ENCODE peak calls at places on chromosomes 11 and 22, in ten cellular contexts. One of them, this sample, is unnamed.

GRCh38 chr11:76266701-76267100 is 60.4 kb upstream of the WNT11 start:
- DNase-seq in psoas muscle: no peak
- DNase-seq in body of pancreas: no peak
- DNase-seq in right atrium auricular region: no peak
- DNase-seq in mucosa of descending colon: no peak
- DNase-seq in naive thymus-derived CD4-positive, alpha-beta T cell: no peak
- DNase-seq in iPS DF 6.9: no peak
- DNase-seq in BE2C: no peak
- DNase-seq in spleen: no peak
- DNase-seq in PC-9: no peak
- DNase-seq in this sample: no peak

GRCh38 chr11:58805065-58805464 is 39.4 kb downstream of the GLYATL2 start:
- DNase-seq in psoas muscle: no peak
- DNase-seq in body of pancreas: no peak
- DNase-seq in right atrium auricular region: no peak
- DNase-seq in mucosa of descending colon: no peak
- DNase-seq in naive thymus-derived CD4-positive, alpha-beta T cell: no peak
- DNase-seq in iPS DF 6.9: no peak
- DNase-seq in BE2C: no peak
- DNase-seq in spleen: no peak
- DNase-seq in PC-9: no peak
- DNase-seq in this sample: no peak

GRCh38 chr11:35165416-35166368 is 26.7 kb downstream of the CD44 start:
- DNase-seq in psoas muscle: no peak
- DNase-seq in body of pancreas: no peak
- DNase-seq in right atrium auricular region: no peak
- DNase-seq in mucosa of descending colon: peak; percentile 71
- DNase-seq in naive thymus-derived CD4-positive, alpha-beta T cell: peak; percentile 99
- DNase-seq in iPS DF 6.9: no peak
- DNase-seq in BE2C: no peak
- DNase-seq in spleen: peak; percentile 84
- DNase-seq in PC-9: peak; percentile 85
- DNase-seq in this sample: no peak

GRCh38 chr11:27528711-27529110 is 22.1 kb upstream of the LIN7C start:
- DNase-seq in psoas muscle: no peak
- DNase-seq in body of pancreas: no peak
- DNase-seq in right atrium auricular region: no peak
- DNase-seq in mucosa of descending colon: no peak
- DNase-seq in naive thymus-derived CD4-positive, alpha-beta T cell: no peak
- DNase-seq in iPS DF 6.9: no peak
- DNase-seq in BE2C: no peak
- DNase-seq in spleen: no peak
- DNase-seq in PC-9: no peak
- DNase-seq in this sample: no peak

GRCh38 chr11:69892986-69893555 is 73.9 kb upstream of the FGF3 start:
- DNase-seq in psoas muscle: peak; percentile 36
- DNase-seq in body of pancreas: peak; percentile 49
- DNase-seq in right atrium auricular region: no peak
- DNase-seq in mucosa of descending colon: peak; percentile 80
- DNase-seq in naive thymus-derived CD4-positive, alpha-beta T cell: no peak
- DNase-seq in iPS DF 6.9: no peak
- DNase-seq in BE2C: peak; percentile 91
- DNase-seq in spleen: peak; percentile 59
- DNase-seq in PC-9: peak; percentile 86
- DNase-seq in this sample: no peak

GRCh38 chr11:65927904-65928397 is 8.7 kb downstream of the DRAP1 start:
- DNase-seq in psoas muscle: no peak
- DNase-seq in body of pancreas: no peak
- DNase-seq in right atrium auricular region: no peak
- DNase-seq in mucosa of descending colon: peak; percentile 72
- DNase-seq in naive thymus-derived CD4-positive, alpha-beta T cell: peak; percentile 81
- DNase-seq in iPS DF 6.9: no peak
- DNase-seq in BE2C: no peak
- DNase-seq in spleen: peak; percentile 89
- DNase-seq in PC-9: no peak
- DNase-seq in this sample: peak; percentile 57

GRCh38 chr22:46845281-46846153 is 83.1 kb downstream of the TBC1D22A start:
- DNase-seq in psoas muscle: no peak
- DNase-seq in body of pancreas: no peak
- DNase-seq in right atrium auricular region: no peak
- DNase-seq in mucosa of descending colon: no peak
- DNase-seq in naive thymus-derived CD4-positive, alpha-beta T cell: no peak
- DNase-seq in iPS DF 6.9: no peak
- DNase-seq in BE2C: no peak
- DNase-seq in spleen: no peak
- DNase-seq in PC-9: no peak
- DNase-seq in this sample: peak; percentile 69

GRCh38 chr11:64299847-64300648 is at the start of gene CATSPERZ:
- DNase-seq in psoas muscle: no peak
- DNase-seq in body of pancreas: no peak
- DNase-seq in right atrium auricular region: no peak
- DNase-seq in mucosa of descending colon: no peak
- DNase-seq in naive thymus-derived CD4-positive, alpha-beta T cell: no peak
- DNase-seq in iPS DF 6.9: no peak
- DNase-seq in BE2C: no peak
- DNase-seq in spleen: no peak
- DNase-seq in PC-9: no peak
- DNase-seq in this sample: peak; percentile 66

GRCh38 chr11:6201486-6201885 is 2.5 kb downstream of the OR52W1 start:
- DNase-seq in psoas muscle: no peak
- DNase-seq in body of pancreas: no peak
- DNase-seq in right atrium auricular region: no peak
- DNase-seq in mucosa of descending colon: no peak
- DNase-seq in naive thymus-derived CD4-positive, alpha-beta T cell: no peak
- DNase-seq in iPS DF 6.9: no peak
- DNase-seq in BE2C: no peak
- DNase-seq in spleen: no peak
- DNase-seq in PC-9: no peak
- DNase-seq in this sample: no peak

GRCh38 chr22:33903012-33903411 is 17.3 kb downstream of the LARGE1 start:
- DNase-seq in psoas muscle: no peak
- DNase-seq in body of pancreas: no peak
- DNase-seq in right atrium auricular region: no peak
- DNase-seq in mucosa of descending colon: no peak
- DNase-seq in naive thymus-derived CD4-positive, alpha-beta T cell: no peak
- DNase-seq in iPS DF 6.9: no peak
- DNase-seq in BE2C: no peak
- DNase-seq in spleen: no peak
- DNase-seq in PC-9: no peak
- DNase-seq in this sample: no peak

GRCh38 chr11:31995525-31996123 is 95.2 kb upstream of the RCN1 start:
- DNase-seq in psoas muscle: no peak
- DNase-seq in body of pancreas: no peak
- DNase-seq in right atrium auricular region: no peak
- DNase-seq in mucosa of descending colon: peak; percentile 12
- DNase-seq in naive thymus-derived CD4-positive, alpha-beta T cell: no peak
- DNase-seq in iPS DF 6.9: no peak
- DNase-seq in BE2C: no peak
- DNase-seq in spleen: no peak
- DNase-seq in PC-9: no peak
- DNase-seq in this sample: no peak

GRCh38 chr22:31544481-31545480 is 48.4 kb downstream of the SFI1 start:
- DNase-seq in psoas muscle: no peak
- DNase-seq in body of pancreas: no peak
- DNase-seq in right atrium auricular region: no peak
- DNase-seq in mucosa of descending colon: no peak
- DNase-seq in naive thymus-derived CD4-positive, alpha-beta T cell: no peak
- DNase-seq in iPS DF 6.9: no peak
- DNase-seq in BE2C: no peak
- DNase-seq in spleen: no peak
- DNase-seq in PC-9: no peak
- DNase-seq in this sample: no peak

GRCh38 chr11:76279651-76280050 is 73.3 kb upstream of the WNT11 start:
- DNase-seq in psoas muscle: no peak
- DNase-seq in body of pancreas: no peak
- DNase-seq in right atrium auricular region: no peak
- DNase-seq in mucosa of descending colon: no peak
- DNase-seq in naive thymus-derived CD4-positive, alpha-beta T cell: no peak
- DNase-seq in iPS DF 6.9: no peak
- DNase-seq in BE2C: no peak
- DNase-seq in spleen: no peak
- DNase-seq in PC-9: no peak
- DNase-seq in this sample: no peak

DNA sequence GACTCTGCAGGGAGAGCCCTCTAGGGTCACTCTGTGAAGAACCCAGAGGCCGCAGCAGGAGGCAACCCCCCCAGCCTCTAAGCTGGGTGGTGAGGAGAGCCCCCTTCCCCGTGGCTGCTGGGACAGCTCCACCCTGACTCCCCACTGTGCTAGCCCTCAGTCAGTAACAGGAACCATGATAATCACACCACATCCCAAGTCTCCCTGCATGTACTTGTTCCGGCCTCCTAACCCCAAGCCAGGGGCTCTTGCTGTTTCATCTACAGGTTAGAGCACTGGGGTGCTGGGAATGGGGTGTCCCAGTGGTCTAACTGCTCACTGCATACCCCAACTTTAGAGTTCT is 26.9 kb downstream of the ARVCF start:
- DNase-seq in psoas muscle: peak; percentile 48
- DNase-seq in body of pancreas: no peak
- DNase-seq in right atrium auricular region: no peak
- DNase-seq in mucosa of descending colon: no peak
- DNase-seq in naive thymus-derived CD4-positive, alpha-beta T cell: no peak
- DNase-seq in iPS DF 6.9: no peak
- DNase-seq in BE2C: no peak
- DNase-seq in spleen: no peak
- DNase-seq in PC-9: no peak
- DNase-seq in this sample: peak; percentile 32
- H3K9me3 ChIP-seq in psoas muscle: no peaks in the 10 kb centered on the region
- H3K9me3 ChIP-seq in body of pancreas: no peaks in the 10 kb centered on the region
- H3K9me3 ChIP-seq in right atrium auricular region: no peaks in the 10 kb centered on the region
- H3K9me3 ChIP-seq in mucosa of descending colon: no peaks in the 10 kb centered on the region
- H3K9me3 ChIP-seq in naive thymus-derived CD4-positive, alpha-beta T cell: no peaks in the 10 kb centered on the region
- H3K9me3 ChIP-seq in iPS DF 6.9: no peaks in the 10 kb centered on the region
- H3K9me3 ChIP-seq in BE2C: no peaks in the 10 kb centered on the region
- H3K9me3 ChIP-seq in spleen: no peaks in the 10 kb centered on the region
- H3K9me3 ChIP-seq in PC-9: no peaks in the 10 kb centered on the region
- H3K9me3 ChIP-seq in this sample: no peaks in the 10 kb centered on the region

GRCh38 chr11:71453911-71454304 is 905 bp downstream of the NADSYN1 start:
- DNase-seq in psoas muscle: no peak
- DNase-seq in body of pancreas: no peak
- DNase-seq in right atrium auricular region: no peak
- DNase-seq in mucosa of descending colon: no peak
- DNase-seq in naive thymus-derived CD4-positive, alpha-beta T cell: no peak
- DNase-seq in iPS DF 6.9: no peak
- DNase-seq in BE2C: no peak
- DNase-seq in spleen: no peak
- DNase-seq in PC-9: no peak
- DNase-seq in this sample: no peak

GRCh38 chr11:71450507-71450906 is 2.3 kb upstream of the DHCR7 start:
- DNase-seq in psoas muscle: no peak
- DNase-seq in body of pancreas: no peak
- DNase-seq in right atrium auricular region: no peak
- DNase-seq in mucosa of descending colon: no peak
- DNase-seq in naive thymus-derived CD4-positive, alpha-beta T cell: no peak
- DNase-seq in iPS DF 6.9: no peak
- DNase-seq in BE2C: no peak
- DNase-seq in spleen: no peak
- DNase-seq in PC-9: no peak
- DNase-seq in this sample: no peak

GRCh38 chr11:71452354-71453020 is 516 bp upstream of the NADSYN1 start:
- DNase-seq in psoas muscle: peak; percentile 66
- DNase-seq in body of pancreas: peak; percentile 68
- DNase-seq in right atrium auricular region: peak; percentile 73
- DNase-seq in mucosa of descending colon: peak; percentile 68
- DNase-seq in naive thymus-derived CD4-positive, alpha-beta T cell: peak; percentile 81
- DNase-seq in iPS DF 6.9: no peak
- DNase-seq in BE2C: no peak
- DNase-seq in spleen: peak; percentile 91
- DNase-seq in PC-9: peak; percentile 44
- DNase-seq in this sample: no peak

GRCh38 chr11:71453021-71453910 is at the start of gene NADSYN1:
- DNase-seq in psoas muscle: peak; percentile 99
- DNase-seq in body of pancreas: peak; percentile 99
- DNase-seq in right atrium auricular region: peak; percentile 95
- DNase-seq in mucosa of descending colon: peak; percentile 99
- DNase-seq in naive thymus-derived CD4-positive, alpha-beta T cell: peak; percentile 87
- DNase-seq in iPS DF 6.9: peak; percentile 80
- DNase-seq in BE2C: peak; percentile 98
- DNase-seq in spleen: peak; percentile 100
- DNase-seq in PC-9: peak; percentile 92
- DNase-seq in this sample: peak; percentile 99

DNA sequence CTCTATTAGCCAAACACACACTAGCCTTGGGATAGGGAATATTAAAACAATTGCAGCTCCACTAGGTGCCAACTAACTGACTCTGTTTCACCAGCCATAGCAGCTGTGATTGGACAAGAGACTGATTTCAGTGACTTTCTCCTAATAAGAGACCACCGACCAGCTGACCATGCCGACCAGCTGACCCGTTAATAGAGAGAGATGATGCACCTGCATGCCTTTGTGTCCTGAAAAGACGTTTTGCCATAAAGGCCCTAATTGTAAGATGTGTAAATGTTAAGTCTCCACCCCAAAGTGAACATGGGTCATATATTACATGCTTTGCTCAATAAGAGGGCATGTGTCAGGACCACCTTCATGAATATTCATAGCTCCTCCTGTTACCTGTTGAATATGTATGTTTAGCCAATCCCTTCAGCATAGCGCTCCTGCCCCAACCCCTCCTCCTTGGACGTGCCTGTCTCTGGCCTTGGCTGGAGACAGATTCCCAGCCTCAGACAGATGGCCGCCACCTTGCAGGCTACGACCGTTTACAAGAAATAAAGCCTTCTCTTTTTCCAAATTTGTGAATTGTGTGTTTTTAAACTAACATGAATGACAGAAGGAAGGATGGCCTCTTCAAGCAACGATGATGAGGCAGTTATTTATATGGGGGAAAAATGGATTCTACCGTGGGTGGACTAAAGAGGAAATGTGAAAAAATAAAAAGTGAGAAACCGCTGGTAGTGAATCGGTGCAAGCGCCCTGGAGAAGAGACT is 1.2 kb upstream of the NADSYN1 start:
- DNase-seq in psoas muscle: peak; percentile 49
- DNase-seq in body of pancreas: peak; percentile 50
- DNase-seq in right atrium auricular region: no peak
- DNase-seq in mucosa of descending colon: peak; percentile 59
- DNase-seq in naive thymus-derived CD4-positive, alpha-beta T cell: no peak
- DNase-seq in iPS DF 6.9: peak; percentile 54
- DNase-seq in BE2C: peak; percentile 39
- DNase-seq in spleen: no peak
- DNase-seq in PC-9: no peak
- DNase-seq in this sample: no peak
- H3K4me1 ChIP-seq in psoas muscle: peaks cover 16% of the 10 kb centered on the region
- H3K4me1 ChIP-seq in body of pancreas: peaks cover 56% of the 10 kb centered on the region
- H3K4me1 ChIP-seq in right atrium auricular region: no peaks in the 10 kb centered on the region
- H3K4me1 ChIP-seq in mucosa of descending colon: peaks cover 23% of the 10 kb centered on the region
- H3K4me1 ChIP-seq in naive thymus-derived CD4-positive, alpha-beta T cell: peaks cover 41% of the 10 kb centered on the region
- H3K4me1 ChIP-seq in iPS DF 6.9: peaks cover 1% of the 10 kb centered on the region
- H3K4me1 ChIP-seq in BE2C: peaks cover 11% of the 10 kb centered on the region
- H3K4me1 ChIP-seq in spleen: peaks cover 25% of the 10 kb centered on the region
- H3K4me1 ChIP-seq in PC-9: peaks cover 43% of the 10 kb centered on the region
- H3K4me1 ChIP-seq in this sample: peaks cover 2% of the 10 kb centered on the region

GRCh38 chr22:48275412-48275811 is 1513.0 kb downstream of the TBC1D22A start:
- DNase-seq in psoas muscle: no peak
- DNase-seq in body of pancreas: no peak
- DNase-seq in right atrium auricular region: no peak
- DNase-seq in mucosa of descending colon: no peak
- DNase-seq in naive thymus-derived CD4-positive, alpha-beta T cell: no peak
- DNase-seq in iPS DF 6.9: no peak
- DNase-seq in BE2C: no peak
- DNase-seq in spleen: no peak
- DNase-seq in PC-9: no peak
- DNase-seq in this sample: no peak
- H3K9me3 ChIP-seq in psoas muscle: no peaks in the 10 kb centered on the region
- H3K9me3 ChIP-seq in body of pancreas: no peaks in the 10 kb centered on the region
- H3K9me3 ChIP-seq in right atrium auricular region: no peaks in the 10 kb centered on the region
- H3K9me3 ChIP-seq in mucosa of descending colon: no peaks in the 10 kb centered on the region
- H3K9me3 ChIP-seq in naive thymus-derived CD4-positive, alpha-beta T cell: no peaks in the 10 kb centered on the region
- H3K9me3 ChIP-seq in iPS DF 6.9: peaks cover 38% of the 10 kb centered on the region
- H3K9me3 ChIP-seq in BE2C: no peaks in the 10 kb centered on the region
- H3K9me3 ChIP-seq in spleen: no peaks in the 10 kb centered on the region
- H3K9me3 ChIP-seq in PC-9: no peaks in the 10 kb centered on the region
- H3K9me3 ChIP-seq in this sample: no peaks in the 10 kb centered on the region

GRCh38 chr22:21684492-21685163 is 18.8 kb downstream of the PPIL2 start:
- DNase-seq in psoas muscle: no peak
- DNase-seq in body of pancreas: no peak
- DNase-seq in right atrium auricular region: no peak
- DNase-seq in mucosa of descending colon: no peak
- DNase-seq in naive thymus-derived CD4-positive, alpha-beta T cell: no peak
- DNase-seq in iPS DF 6.9: no peak
- DNase-seq in BE2C: no peak
- DNase-seq in spleen: no peak
- DNase-seq in PC-9: no peak
- DNase-seq in this sample: no peak
- H3K4me1 ChIP-seq in psoas muscle: no peaks in the 10 kb centered on the region
- H3K4me1 ChIP-seq in body of pancreas: peaks cover 78% of the 10 kb centered on the region
- H3K4me1 ChIP-seq in right atrium auricular region: no peaks in the 10 kb centered on the region
- H3K4me1 ChIP-seq in mucosa of descending colon: no peaks in the 10 kb centered on the region
- H3K4me1 ChIP-seq in naive thymus-derived CD4-positive, alpha-beta T cell: no peaks in the 10 kb centered on the region
- H3K4me1 ChIP-seq in iPS DF 6.9: no peaks in the 10 kb centered on the region
- H3K4me1 ChIP-seq in BE2C: no peaks in the 10 kb centered on the region
- H3K4me1 ChIP-seq in spleen: no peaks in the 10 kb centered on the region
- H3K4me1 ChIP-seq in PC-9: no peaks in the 10 kb centered on the region
- H3K4me1 ChIP-seq in this sample: no peaks in the 10 kb centered on the region